ENCODE peak calls at places on chromosomes 16 and 17, in nine cellular contexts. A is EL; C is neural crest cell; V is GM20000; R is naive thymus-derived CD8-positive, alpha-beta T cell; X is mucosa of descending colon; J is NCI-H1436; B is heart left ventricle; Z is CD8-positive, alpha-beta T cell. Y is an unnamed sample.

GRCh38 chr17:8226536-8227237 is 16.3 kb upstream of the AURKB start:
- DNase-seq in A (peak), V (peak), B (peak), Z (no peak), C (peak), X (peak), J (no peak), R (no peak), Y (peak)

GRCh38 chr17:50051082-50051576 is 4.8 kb upstream of the ITGA3 start:
- DNase-seq in X (no peak), C (no peak), R (no peak), B (no peak), J (no peak), V (no peak), A (peak), Z (no peak), Y (no peak)

GRCh38 chr16:78663690-78664089 is 564.2 kb downstream of the WWOX start:
- DNase-seq in Z (no peak), A (no peak), C (no peak), X (no peak), V (no peak), B (no peak), J (no peak), R (no peak), Y (no peak)

GRCh38 chr16:84527486-84528269 is 23.2 kb upstream of the MEAK7 start:
- DNase-seq in B (no peak), Z (no peak), X (no peak), A (no peak), V (no peak), C (no peak), R (no peak), J (no peak), Y (no peak)

GRCh38 chr16:24996301-24996700 is 18.9 kb downstream of the ARHGAP17 start:
- DNase-seq in C (no peak), R (no peak), Z (no peak), A (no peak), B (no peak), V (no peak), J (no peak), X (no peak), Y (no peak)

GRCh38 chr16:1347286-1347855 is 4.3 kb downstream of the TSR3 start:
- DNase-seq in A (no peak), B (no peak), R (no peak), J (no peak), X (no peak), V (no peak), C (no peak), Z (no peak), Y (no peak)

GRCh38 chr17:6701719-6702118 is 11.4 kb downstream of the SLC13A5 start:
- DNase-seq in B (no peak), R (peak), A (peak), Z (no peak), J (no peak), C (peak), X (peak), V (peak), Y (no peak)

GRCh38 chr16:57764341-57765159 is 29.0 kb downstream of the KATNB1 start:
- DNase-seq in V (peak), R (peak), X (no peak), J (no peak), B (no peak), C (no peak), A (peak), Z (no peak), Y (no peak)

GRCh38 chr16:668519-669171 is 713 bp downstream of the RHOT2 start:
- DNase-seq in B (no peak), J (no peak), R (no peak), V (no peak), Z (no peak), X (no peak), C (no peak), A (no peak), Y (no peak)

GRCh38 chr17:68341482-68341881 is 50.2 kb downstream of the ARSG start:
- DNase-seq in C (no peak), J (no peak), R (no peak), A (no peak), B (no peak), V (no peak), X (no peak), Z (no peak), Y (no peak)

GRCh38 chr17:76154935-76155845 is 14.1 kb upstream of the FOXJ1 start:
- DNase-seq in B (no peak), Z (no peak), R (no peak), A (no peak), V (no peak), C (no peak), J (no peak), X (no peak), Y (no peak)

GRCh38 chr16:50972899-50973298 is 178.2 kb downstream of the SALL1 start:
- DNase-seq in B (no peak), X (no peak), C (no peak), J (no peak), A (no peak), R (no peak), Z (no peak), V (no peak), Y (no peak)

GRCh38 chr17:10149573-10150399 is 48.6 kb downstream of the GAS7 start:
- DNase-seq in V (peak), B (no peak), A (peak), Z (no peak), R (no peak), X (no peak), C (no peak), J (no peak), Y (no peak)

GRCh38 chr17:27544350-27545131 is 86.4 kb upstream of the LGALS9 start:
- DNase-seq in V (peak), J (no peak), B (no peak), A (no peak), X (no peak), R (no peak), C (no peak), Z (no peak), Y (no peak)

GRCh38 chr16:50425648-50426047 is 56.9 kb upstream of the BRD7 start:
- DNase-seq in B (no peak), R (no peak), V (no peak), Z (no peak), X (no peak), A (no peak), C (no peak), J (no peak), Y (no peak)

GRCh38 chr17:45146166-45146565 is 2.1 kb upstream of the HEXIM1 start:
- DNase-seq in B (no peak), J (no peak), R (no peak), V (no peak), A (no peak), Z (no peak), X (no peak), C (no peak), Y (no peak)

GRCh38 chr17:18323007-18323406 is 7.9 kb downstream of the SMCR8 start:
- DNase-seq in C (no peak), Z (no peak), B (no peak), V (no peak), J (no peak), A (peak), R (no peak), X (no peak), Y (no peak)

GRCh38 chr17:27458524-27458908 is 2.3 kb downstream of the KSR1 start:
- DNase-seq in X (no peak), Z (no peak), V (no peak), J (no peak), A (no peak), B (no peak), C (no peak), R (no peak), Y (no peak)

GRCh38 chr16:19179890-19180490 is 11.9 kb downstream of the SYT17 start:
- DNase-seq in C (peak), V (peak), R (no peak), J (peak), Z (no peak), B (peak), X (peak), A (peak), Y (no peak)

GRCh38 chr17:78716814-78717393 is 65.2 kb downstream of the CYTH1 start:
- DNase-seq in J (peak), C (peak), X (peak), A (peak), B (peak), R (peak), V (no peak), Z (no peak), Y (peak)

GRCh38 chr16:23673971-23674614 is 4.6 kb upstream of the PLK1 start:
- DNase-seq in B (no peak), X (no peak), J (no peak), V (no peak), Z (no peak), R (no peak), A (no peak), C (no peak), Y (no peak)

GRCh38 chr17:12866244-12866643 is 76.9 kb downstream of the ARHGAP44 start:
- DNase-seq in Z (no peak), J (no peak), R (no peak), C (no peak), V (no peak), X (no peak), A (no peak), B (no peak), Y (no peak)

GRCh38 chr16:8634991-8635736 is 13.7 kb downstream of the METTL22 start:
- DNase-seq in R (no peak), X (peak), A (peak), C (peak), B (no peak), V (no peak), J (no peak), Z (no peak), Y (no peak)

GRCh38 chr17:44585315-44585714 is 28.0 kb downstream of the FZD2 start:
- DNase-seq in Z (no peak), V (no peak), C (no peak), B (no peak), J (no peak), A (no peak), R (no peak), X (no peak), Y (no peak)

GRCh38 chr16:73506568-73507056 is 458.7 kb upstream of the ZFHX3 start:
- DNase-seq in Z (no peak), X (no peak), A (no peak), R (no peak), C (no peak), J (no peak), V (no peak), B (no peak), Y (no peak)

GRCh38 chr16:13519871-13520270 is 400.1 kb upstream of the ERCC4 start:
- DNase-seq in V (no peak), Z (no peak), C (no peak), X (no peak), B (no peak), R (no peak), A (no peak), J (no peak), Y (no peak)

GRCh38 chr17:73767696-73768095 is 123.5 kb upstream of the SDK2 start:
- DNase-seq in V (no peak), A (no peak), B (no peak), J (no peak), R (no peak), Z (no peak), C (no peak), X (no peak), Y (no peak)

GRCh38 chr16:88128556-88128955 is 177.3 kb downstream of the BANP start:
- DNase-seq in V (peak), J (no peak), R (no peak), B (no peak), X (no peak), Z (no peak), C (no peak), A (no peak), Y (no peak)

GRCh38 chr17:8405499-8406016 is 7.9 kb upstream of the RNF222 start:
- DNase-seq in X (no peak), J (no peak), C (no peak), A (no peak), Z (no peak), V (no peak), B (no peak), R (no peak), Y (no peak)

Y was measured in uterus.